ENCODE peak calls at places on chromosomes 3 and 15, in five cellular contexts. U is K562, R is HCT116, X is HepG2, D is H1. V is an unnamed sample.

GRCh38 chr15:66873856-66874255 is 171.8 kb downstream of the SMAD6 start:
- DNase-seq in U (no peak), R (no peak), X (no peak), D (peak; percentile 33), V (no peak)

GRCh38 chr15:92159481-92159880 is 234.2 kb upstream of the ST8SIA2 start:
- DNase-seq in U (no peak), R (no peak), X (no peak), D (no peak), V (no peak)

GRCh38 chr3:183306798-183307671 is 54.0 kb downstream of the B3GNT5 start:
- DNase-seq in U (peak; percentile 47), R (no peak), X (no peak), D (no peak), V (no peak)

GRCh38 chr15:98715401-98715800 is 67.1 kb downstream of the IGF1R start:
- DNase-seq in U (no peak), R (no peak), X (no peak), D (no peak), V (no peak)

GRCh38 chr3:114758828-114759709 is 388.0 kb downstream of the ZBTB20 start:
- DNase-seq in U (no peak), R (no peak), X (peak; percentile 39), D (no peak), V (no peak)

GRCh38 chr3:154023148-154023547 is 98.0 kb upstream of the ARHGEF26 start:
- DNase-seq in U (no peak), R (no peak), X (peak; percentile 85), D (no peak), V (no peak)

GRCh38 chr3:65811050-65811766 is 227.5 kb downstream of the MAGI1 start:
- DNase-seq in U (no peak), R (no peak), X (no peak), D (no peak), V (no peak)

GRCh38 chr15:78222745-78223395 is 11.5 kb downstream of the ACSBG1 start:
- DNase-seq in U (no peak), R (no peak), X (no peak), D (no peak), V (no peak)

GRCh38 chr15:65460948-65461347 is 38.2 kb upstream of the IGDCC4 start:
- DNase-seq in U (no peak), R (no peak), X (no peak), D (no peak), V (no peak)

GRCh38 chr15:75578206-75578947 is 738 bp downstream of the PTPN9 start:
- DNase-seq in U (peak; percentile 68), R (no peak), X (no peak), D (peak; percentile 63), V (peak; percentile 11)

GRCh38 chr3:143367171-143367570 is 247.6 kb downstream of the CHST2 start:
- DNase-seq in U (no peak), R (no peak), X (no peak), D (no peak), V (no peak)

GRCh38 chr15:68310811-68311463 is 33.4 kb downstream of the FEM1B start:
- DNase-seq in U (no peak), R (no peak), X (no peak), D (peak; percentile 49), V (no peak)

GRCh38 chr3:132360717-132361116 is 43.5 kb downstream of the ACP3 start:
- DNase-seq in U (no peak), R (no peak), X (no peak), D (no peak), V (no peak)

GRCh38 chr3:42654331-42655201 is 1.1 kb downstream of the ZBTB47 start:
- DNase-seq in U (peak; percentile 92), R (no peak), X (peak; percentile 44), D (peak; percentile 88), V (peak; percentile 43)

GRCh38 chr3:159840900-159841299 is 147.7 kb upstream of the IL12A start:
- DNase-seq in U (no peak), R (no peak), X (no peak), D (no peak), V (no peak)

GRCh38 chr3:23052230-23053019 is 150.7 kb upstream of the UBE2E2 start:
- DNase-seq in U (no peak), R (peak; percentile 1), X (no peak), D (peak; percentile 62), V (no peak)

GRCh38 chr15:101500865-101501551 is 11.5 kb upstream of the PCSK6 start:
- DNase-seq in U (no peak), R (no peak), X (no peak), D (peak; percentile 11), V (no peak)

GRCh38 chr3:134677196-134677986 is 26.6 kb upstream of the KY start:
- DNase-seq in U (peak; percentile 66), R (peak; percentile 16), X (peak; percentile 23), D (peak; percentile 79), V (peak; percentile 5)

GRCh38 chr3:42216820-42217416 is 49.1 kb downstream of the CCK start:
- DNase-seq in U (no peak), R (no peak), X (no peak), D (peak; percentile 2), V (no peak)

GRCh38 chr15:83178869-83179325 is 28.7 kb downstream of the HDGFL3 start:
- DNase-seq in U (peak; percentile 63), R (no peak), X (no peak), D (no peak), V (no peak)

GRCh38 chr3:185796431-185797107 is 28.3 kb downstream of the IGF2BP2 start:
- DNase-seq in U (no peak), R (peak; percentile 97), X (peak; percentile 96), D (no peak), V (peak; percentile 82)

GRCh38 chr15:44593042-44593736 is 56.2 kb downstream of the EIF3J start:
- DNase-seq in U (no peak), R (peak; percentile 12), X (no peak), D (no peak), V (no peak)

GRCh38 chr3:34107669-34108068 is 309.2 kb downstream of the PDCD6IP start:
- DNase-seq in U (no peak), R (no peak), X (no peak), D (no peak), V (no peak)
- H3K9ac ChIP-seq in U (no peak overlapping the region), R (no peak overlapping the region), X (no peak overlapping the region), D (no peak overlapping the region), V (no peak overlapping the region)

GRCh38 chr3:188421151-188421821 is 267.3 kb downstream of the LPP start:
- DNase-seq in U (no peak), R (no peak), X (no peak), D (no peak), V (peak; percentile 47)
- TF ChIP-seq MAX in U (no peak), R (no peak), X (no peak), D (no peak), V (no peak)

GRCh38 chr15:54083501-54083900 is 105.3 kb downstream of the UNC13C start:
- DNase-seq in U (no peak), R (no peak), X (no peak), D (no peak), V (no peak)
- H3K9ac ChIP-seq in U (no peak overlapping the region), R (no peak overlapping the region), X (no peak overlapping the region), D (no peak overlapping the region), V (no peak overlapping the region)

GRCh38 chr15:84810073-84810840 is 6.9 kb upstream of the ALPK3 start:
- DNase-seq in U (no peak), R (no peak), X (no peak), D (no peak), V (no peak)

GRCh38 chr15:84811828-84812227 is 5.3 kb upstream of the ALPK3 start:
- DNase-seq in U (no peak), R (no peak), X (no peak), D (no peak), V (no peak)

GRCh38 chr15:84812842-84813241 is 4.3 kb upstream of the ALPK3 start:
- DNase-seq in U (no peak), R (no peak), X (no peak), D (no peak), V (no peak)

GRCh38 chr15:84813435-84813834 is 3.7 kb upstream of the ALPK3 start:
- DNase-seq in U (no peak), R (no peak), X (no peak), D (no peak), V (no peak)

DNA sequence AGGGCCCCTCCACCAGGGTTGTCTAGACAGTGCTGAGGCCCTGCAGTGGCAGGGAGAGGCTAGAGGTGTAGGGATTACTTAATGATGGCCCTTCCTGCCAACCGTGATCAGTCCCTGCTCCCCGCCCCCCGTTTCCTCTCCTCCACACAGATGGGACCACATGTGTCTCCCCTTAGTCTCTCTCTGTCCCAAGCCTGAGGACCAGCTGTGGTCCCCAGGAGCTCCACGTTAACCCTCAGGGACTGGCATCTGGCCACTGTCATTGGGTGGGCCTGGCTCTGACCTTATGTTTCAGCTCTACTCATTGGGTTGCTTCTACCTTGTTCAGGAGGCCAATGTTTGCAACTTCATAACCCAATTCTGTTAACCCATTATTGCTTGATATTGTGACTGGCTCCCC is 6.0 kb upstream of the ALPK3 start:
- DNase-seq in U (no peak), R (no peak), X (no peak), D (no peak), V (no peak)
- TF ChIP-seq MAX in U (no peak), R (no peak), X (no peak), D (no peak), V (no peak)

DNA sequence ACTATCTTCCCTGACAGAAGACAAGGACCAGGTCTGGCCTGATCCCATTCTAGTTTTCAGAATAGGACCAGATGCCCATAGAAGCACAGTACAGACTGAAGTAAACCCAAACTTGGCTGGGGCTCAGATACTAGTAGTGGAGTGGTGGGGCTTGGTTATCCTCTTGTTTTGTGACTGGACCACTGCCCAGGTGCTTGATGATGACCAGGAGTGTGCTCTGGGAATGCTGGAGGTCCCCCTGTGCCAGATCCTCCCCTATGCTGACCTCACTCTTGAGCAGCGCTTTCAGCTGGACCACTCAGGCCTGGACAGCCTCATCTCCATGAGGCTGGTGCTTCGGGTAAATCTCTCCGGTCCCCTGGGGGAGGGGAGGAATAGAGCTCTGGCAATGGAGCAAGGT is 36.3 kb downstream of the ESYT3 start:
- DNase-seq in U (no peak), R (no peak), X (no peak), D (peak; percentile 24), V (no peak)
- H3K9ac ChIP-seq in U (no peak overlapping the region), R (no peak overlapping the region), X (no peak overlapping the region), D (no peak overlapping the region), V (no peak overlapping the region)

GRCh38 chr3:197309528-197310361 is 11.3 kb upstream of the DLG1 start:
- DNase-seq in U (no peak), R (peak; percentile 28), X (no peak), D (no peak), V (peak; percentile 75)
- TF ChIP-seq MAX in U (no peak), R (peak; percentile 58), X (no peak), D (no peak), V (no peak)

DNA sequence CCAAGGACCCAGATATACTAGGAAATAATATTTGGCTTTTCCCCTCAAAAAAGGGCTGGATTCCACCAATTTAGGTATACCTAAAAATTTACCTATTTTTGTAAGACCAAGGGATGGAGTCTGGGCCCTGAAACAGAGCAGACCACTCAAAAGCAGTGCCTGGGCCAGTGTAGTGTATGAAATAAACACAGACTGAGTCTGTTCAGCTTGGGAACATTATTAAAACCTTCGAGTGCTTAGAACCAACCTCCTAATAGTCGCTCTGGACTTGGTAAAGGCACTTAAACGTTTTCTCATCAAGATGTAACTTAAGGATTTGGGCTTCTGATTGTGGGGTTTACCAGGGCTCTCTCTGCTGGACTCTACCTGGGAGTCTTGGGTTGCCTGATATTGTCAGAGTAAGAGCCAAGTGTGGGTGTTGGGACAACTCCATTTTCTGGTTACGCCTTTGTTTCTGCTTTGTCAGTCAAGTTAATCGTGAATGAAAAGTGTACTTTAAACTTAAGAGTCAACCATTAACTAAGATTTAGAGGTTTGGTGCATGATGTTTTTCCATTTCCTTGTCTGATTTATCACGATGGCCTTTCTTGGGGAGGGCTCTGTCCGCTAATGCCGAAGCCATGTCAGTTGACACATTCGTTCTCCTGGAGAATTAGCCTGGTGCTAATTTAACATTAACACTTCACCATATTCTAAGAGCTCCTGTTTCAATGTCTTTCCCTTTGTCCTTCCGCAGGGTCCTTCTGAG is 221.0 kb upstream of the TPM1 start:
- DNase-seq in U (no peak), R (no peak), X (peak; percentile 86), D (no peak), V (no peak)
- H3K9ac ChIP-seq in U (no peak overlapping the region), R (no peak overlapping the region), X (peak overlapping the region; percentile 43), D (no peak overlapping the region), V (no peak overlapping the region)